ENCODE peak calls at places on chromosomes 2 and 18, in four cellular contexts. Y is uterus, C is HFF-Myc, I is NB4. N is an unnamed sample.

GRCh38 chr2:126905991-126906390 is 7.3 kb downstream of the TEX51 start:
- DNase-seq in Y (no peak), C (no peak), I (no peak), N (no peak)

GRCh38 chr2:118112771-118113334 is 24.6 kb downstream of the INSIG2 start:
- DNase-seq in C (peak), I (no peak), Y (no peak), N (peak)

GRCh38 chr18:27005589-27005988 is 140.1 kb upstream of the AQP4 start:
- DNase-seq in C (no peak), I (peak), Y (no peak), N (no peak)

GRCh38 chr2:3365219-3365618 is 12.4 kb downstream of the EIPR1 start:
- DNase-seq in C (no peak), Y (no peak), I (no peak), N (no peak)

GRCh38 chr18:33146009-33146408 is 294.5 kb downstream of the CCDC178 start:
- DNase-seq in I (peak), Y (no peak), C (no peak), N (no peak)

GRCh38 chr2:56047136-56047535 is 123.6 kb upstream of the EFEMP1 start:
- DNase-seq in I (no peak), Y (no peak), C (no peak), N (no peak)

GRCh38 chr2:133198678-133199077 is 369.6 kb downstream of the NCKAP5 start:
- DNase-seq in Y (no peak), C (no peak), I (no peak), N (no peak)

GRCh38 chr18:56286775-56287174 is 351.6 kb downstream of the TXNL1 start:
- DNase-seq in Y (no peak), I (no peak), C (peak), N (peak)

GRCh38 chr18:58336605-58337004 is 292.3 kb downstream of the ALPK2 start:
- DNase-seq in C (no peak), Y (no peak), I (no peak), N (no peak)

GRCh38 chr2:38654495-38655381 is 11.2 kb upstream of the GALM start:
- DNase-seq in Y (no peak), I (peak), C (no peak), N (no peak)

GRCh38 chr2:178331474-178332431 is 119.2 kb downstream of the PRKRA start:
- DNase-seq in Y (no peak), I (no peak), C (no peak), N (no peak)

GRCh38 chr2:240511351-240512108 is 46.3 kb downstream of the ANKMY1 start:
- DNase-seq in I (no peak), C (no peak), Y (no peak), N (no peak)

GRCh38 chr2:24076849-24077534 is 866 bp upstream of the SF3B6 start:
- DNase-seq in I (peak), C (no peak), Y (no peak), N (no peak)

GRCh38 chr2:23649819-23650218 is 264.8 kb downstream of the KLHL29 start:
- DNase-seq in I (no peak), Y (no peak), C (no peak), N (no peak)

GRCh38 chr2:150410809-150411208 is 76.7 kb downstream of the RND3 start:
- DNase-seq in Y (no peak), C (no peak), I (no peak), N (no peak)

GRCh38 chr2:148687543-148687942 is 43.0 kb downstream of the EPC2 start:
- DNase-seq in C (no peak), I (no peak), Y (no peak), N (no peak)

GRCh38 chr2:189407161-189407943 is 33.9 kb upstream of the WDR75 start:
- DNase-seq in C (peak), I (no peak), Y (peak), N (peak)

GRCh38 chr2:36672199-36672598 is 24.3 kb upstream of the VIT start:
- DNase-seq in C (no peak), Y (no peak), I (peak), N (no peak)

GRCh38 chr2:3728104-3729054 is 25.0 kb downstream of the DCDC2C start:
- DNase-seq in Y (no peak), I (peak), C (no peak), N (peak)

GRCh38 chr2:186256540-186256939 is 229.5 kb upstream of the ZC3H15 start:
- DNase-seq in C (peak), I (peak), Y (no peak), N (peak)

GRCh38 chr18:9608298-9608697 is 6.1 kb downstream of the PPP4R1 start:
- DNase-seq in I (no peak), C (no peak), Y (no peak), N (no peak)

GRCh38 chr2:180033993-180034894 is 27.1 kb upstream of the CWC22 start:
- DNase-seq in I (no peak), C (peak), Y (no peak), N (no peak)

GRCh38 chr18:24019641-24020331 is 5.2 kb downstream of the TTC39C start:
- DNase-seq in I (no peak), C (no peak), Y (no peak), N (no peak)

GRCh38 chr2:196169521-196169920 is 1.9 kb downstream of the STK17B start:
- DNase-seq in C (no peak), I (peak), Y (no peak), N (no peak)

GRCh38 chr2:78145997-78146722 is 624.0 kb upstream of the LRRTM4 start:
- DNase-seq in C (no peak), Y (no peak), I (no peak), N (no peak)

GRCh38 chr2:232927041-232927792 is 57.2 kb downstream of the SNORC start:
- DNase-seq in C (no peak), I (no peak), Y (no peak), N (no peak)

GRCh38 chr2:100741880-100742814 is 77.8 kb upstream of the NPAS2 start:
- DNase-seq in C (peak), Y (peak), I (no peak), N (peak)

GRCh38 chr2:98869272-98869641 is 66.8 kb downstream of the CRACDL start:
- DNase-seq in I (no peak), C (no peak), Y (no peak), N (no peak)

GRCh38 chr2:121152861-121153260 is 132.1 kb downstream of the TFCP2L1 start:
- DNase-seq in Y (no peak), I (no peak), C (no peak), N (no peak)

GRCh38 chr2:226773291-226773690 is 26.3 kb downstream of the IRS1 start:
- DNase-seq in I (no peak), C (no peak), Y (no peak), N (no peak)
- H3K4me3 ChIP-seq in I (no peak), C (no peak), Y (no peak), N (no peak)

GRCh38 chr2:171405546-171405945 is 28.2 kb downstream of the METTL8 start:
- DNase-seq in Y (no peak), C (no peak), I (no peak), N (no peak)

GRCh38 chr2:171404258-171404657 is 29.5 kb downstream of the METTL8 start:
- DNase-seq in I (no peak), Y (no peak), C (no peak), N (peak)

GRCh38 chr2:171407030-171407707 is 26.6 kb downstream of the METTL8 start:
- DNase-seq in C (no peak), I (peak), Y (no peak), N (no peak)

GRCh38 chr2:171404719-171405118 is 29.1 kb downstream of the METTL8 start:
- DNase-seq in Y (no peak), I (no peak), C (no peak), N (no peak)

DNA sequence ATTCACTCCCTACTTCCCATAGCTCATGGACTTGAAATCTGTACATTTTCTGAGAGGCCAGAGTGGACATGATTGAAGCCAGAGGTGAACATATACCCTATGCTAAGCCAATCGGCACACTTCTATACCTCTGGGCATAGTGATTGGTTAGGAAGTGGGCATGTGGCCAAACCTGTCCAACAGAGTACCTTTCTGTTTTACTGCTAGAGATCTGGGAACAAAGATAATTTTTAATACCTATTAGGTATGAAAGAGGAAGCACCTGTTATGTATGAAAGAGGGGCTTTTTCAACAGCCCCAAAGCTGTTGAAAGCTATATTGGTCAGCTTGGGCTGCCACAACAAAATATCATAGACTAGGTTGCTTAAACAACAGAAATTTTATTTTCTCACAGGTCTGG is 27.7 kb downstream of the METTL8 start:
- DNase-seq in C (no peak), Y (no peak), I (no peak), N (no peak)
- TF ChIP-seq CTCF in C (no peak), Y (no peak), I (no peak), N (no peak)

GRCh38 chr2:9498210-9498609 is 23.9 kb downstream of the IAH1 start:
- DNase-seq in C (no peak), Y (no peak), I (no peak), N (no peak)
- H3K4me3 ChIP-seq in C (no peak), Y (no peak), I (no peak), N (no peak)

GRCh38 chr2:96153991-96154431 is 8.8 kb upstream of the DUSP2 start:
- DNase-seq in Y (no peak), I (no peak), C (no peak), N (no peak)
- TF ChIP-seq CTCF in Y (no peak), I (peak), C (no peak), N (no peak)

GRCh38 chr2:28496781-28497180 is 921 bp downstream of the PLB1 start:
- DNase-seq in Y (no peak), C (no peak), I (no peak), N (no peak)
- H3K4me3 ChIP-seq in Y (no peak), C (no peak), I (no peak), N (no peak)

DNA sequence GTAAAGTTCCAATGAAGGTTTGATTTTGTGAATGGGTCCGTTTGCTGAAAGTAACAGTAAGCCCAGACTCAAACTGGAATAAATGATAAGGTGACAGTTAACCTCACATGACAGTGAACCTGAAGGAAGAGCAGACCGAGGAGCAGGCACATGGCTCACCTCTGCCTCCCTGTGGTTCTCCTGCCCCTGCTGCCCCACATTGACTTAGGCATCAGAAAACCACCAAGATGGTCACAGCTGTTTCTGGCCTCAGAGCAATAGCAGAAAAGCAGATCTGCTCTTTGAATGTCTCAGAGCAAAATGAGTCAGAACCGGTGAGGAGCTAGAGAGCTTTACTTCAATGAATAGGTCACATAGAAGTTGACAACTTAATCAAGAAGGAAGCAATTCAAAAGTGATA is 487.6 kb downstream of the METTL4 start:
- DNase-seq in Y (no peak), I (peak), C (no peak), N (no peak)
- TF ChIP-seq CTCF in Y (no peak), I (peak), C (peak), N (no peak)

GRCh38 chr2:162070228-162070918 is 3.6 kb downstream of the DPP4 start:
- DNase-seq in I (no peak), Y (no peak), C (no peak), N (no peak)
- H3K4me3 ChIP-seq in I (no peak), Y (no peak), C (no peak), N (no peak)